ENCODE peak calls at places on chromosomes 6 and 20, in six cellular contexts. K is CD4-positive, CD25-positive, alpha-beta regulatory T cell; W is OCI-LY7; H is tibial nerve; F is astrocyte; M is stomach. R is an unnamed sample.

GRCh38 chr6:13764996-13765395 is 49.4 kb downstream of the MCUR1 start:
- DNase-seq in K (no peak), W (no peak), H (no peak), F (no peak), M (no peak), R (no peak)

GRCh38 chr6:18692920-18693319 is 305.8 kb downstream of the RNF144B start:
- DNase-seq in K (no peak), W (no peak), H (no peak), F (no peak), M (no peak), R (no peak)

GRCh38 chr6:68313911-68314310 is 321.2 kb upstream of the ADGRB3 start:
- DNase-seq in K (no peak), W (no peak), H (no peak), F (peak; percentile 2), M (no peak), R (no peak)

GRCh38 chr6:41150671-41151070 is 3.5 kb downstream of the TREML1 start:
- DNase-seq in K (no peak), W (no peak), H (no peak), F (no peak), M (no peak), R (no peak)

GRCh38 chr6:5580736-5581568 is 319.6 kb downstream of the FARS2 start:
- DNase-seq in K (no peak), W (peak; percentile 12), H (no peak), F (no peak), M (no peak), R (no peak)

GRCh38 chr20:52305843-52306242 is 114.3 kb upstream of the ZFP64 start:
- DNase-seq in K (no peak), W (no peak), H (no peak), F (no peak), M (no peak), R (no peak)

GRCh38 chr6:107812370-107812769 is 11.7 kb downstream of the SCML4 start:
- DNase-seq in K (no peak), W (no peak), H (no peak), F (no peak), M (no peak), R (no peak)

GRCh38 chr6:140908505-140908904 is 1224.2 kb upstream of the GJE1 start:
- DNase-seq in K (no peak), W (no peak), H (no peak), F (no peak), M (no peak), R (no peak)

GRCh38 chr20:1326031-1326930 is 2.7 kb downstream of the SDCBP2 start:
- DNase-seq in K (no peak), W (no peak), H (no peak), F (no peak), M (no peak), R (no peak)

GRCh38 chr20:13148961-13149360 is 72.1 kb upstream of the ISM1 start:
- DNase-seq in K (no peak), W (no peak), H (no peak), F (no peak), M (no peak), R (no peak)

GRCh38 chr20:57266251-57267157 is at the start of gene BMP7:
- DNase-seq in K (no peak), W (peak; percentile 72), H (peak; percentile 17), F (no peak), M (no peak), R (no peak)

DNA sequence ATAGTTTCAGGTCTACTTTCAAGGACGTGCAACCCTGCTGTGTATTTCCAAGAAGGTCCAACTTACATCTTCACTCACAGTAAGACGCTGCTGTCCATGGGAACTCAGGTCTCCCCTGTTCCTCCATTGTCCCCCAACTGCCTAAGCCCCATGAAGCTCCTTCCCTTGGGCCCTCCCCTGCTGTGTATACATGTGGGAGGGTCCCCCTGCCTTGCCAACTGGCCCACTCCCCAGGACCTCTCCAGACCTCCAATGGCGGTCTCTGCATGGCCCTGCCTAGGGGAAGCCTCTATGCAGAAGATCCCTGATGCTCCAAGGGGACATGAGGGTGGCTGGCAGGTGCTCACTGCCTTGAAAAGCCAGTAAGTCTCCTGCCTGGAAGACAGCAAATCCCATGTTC is 186.7 kb upstream of the CST7 start:
- DNase-seq in K (no peak), W (no peak), H (no peak), F (no peak), M (peak; percentile 1), R (no peak)
- H3K27ac ChIP-seq in K (no peak overlapping the region), W (no peak overlapping the region), H (no peak overlapping the region), F (no peak overlapping the region), M (no peak overlapping the region), R (no peak overlapping the region)

DNA sequence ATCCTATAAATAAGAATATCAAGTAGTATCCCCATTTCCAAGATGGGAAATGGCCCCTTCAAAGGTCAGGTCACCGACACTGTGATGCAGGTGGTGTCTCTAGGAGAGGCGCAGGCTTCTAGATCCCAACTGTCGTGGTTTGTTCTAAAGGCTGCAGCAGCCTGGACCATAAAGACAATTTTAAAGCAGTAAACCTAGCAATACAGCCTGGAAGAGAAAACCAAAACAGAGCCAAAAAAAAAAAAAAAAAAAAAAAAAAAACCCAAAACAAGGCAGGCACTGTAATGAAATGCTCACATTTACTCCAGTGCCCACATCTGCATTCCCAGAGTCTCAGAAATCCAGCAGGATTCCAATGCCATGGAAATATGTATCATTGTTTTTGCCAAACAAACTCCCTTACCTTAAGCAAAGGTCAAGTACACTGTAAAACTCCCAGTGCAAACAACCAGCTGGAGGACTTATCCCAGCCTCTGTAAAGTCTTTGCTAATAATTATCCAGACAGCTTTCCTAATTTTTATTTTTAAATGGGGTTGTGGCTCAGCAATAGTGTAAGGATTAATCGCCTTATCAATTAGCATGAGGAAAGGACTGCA is 98.2 kb downstream of the PSMG4 start:
- DNase-seq in K (no peak), W (no peak), H (no peak), F (no peak), M (no peak), R (no peak)
- H3K4me3 ChIP-seq in K (peak overlapping the region; percentile 74), W (peak overlapping the region; percentile 66), H (peak overlapping the region; percentile 48), F (no peak overlapping the region), M (peak overlapping the region; percentile 42), R (peak overlapping the region; percentile 72)

DNA sequence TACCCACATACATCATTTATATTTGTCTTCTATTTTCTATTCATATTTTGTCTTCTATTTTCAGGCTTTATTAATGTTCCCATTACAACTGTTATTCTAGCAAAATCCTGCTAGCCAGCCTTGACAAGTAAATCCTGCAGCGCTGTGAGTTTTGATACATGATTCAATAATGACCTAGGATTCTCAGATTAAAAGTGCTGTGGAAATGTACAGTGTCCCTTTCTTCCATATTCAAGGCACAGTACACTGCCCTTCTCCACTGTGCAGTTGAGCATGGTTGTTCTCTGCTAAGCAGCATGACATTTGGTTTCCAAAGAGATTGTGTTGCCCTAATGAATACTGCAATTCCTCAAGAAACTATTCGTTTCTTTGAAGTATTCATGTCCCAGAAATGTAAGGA is 5.8 kb upstream of the HEY2 start:
- DNase-seq in K (no peak), W (no peak), H (no peak), F (no peak), M (no peak), R (no peak)
- H3K27ac ChIP-seq in K (no peak overlapping the region), W (no peak overlapping the region), H (no peak overlapping the region), F (no peak overlapping the region), M (no peak overlapping the region), R (peak overlapping the region; percentile 98)

DNA sequence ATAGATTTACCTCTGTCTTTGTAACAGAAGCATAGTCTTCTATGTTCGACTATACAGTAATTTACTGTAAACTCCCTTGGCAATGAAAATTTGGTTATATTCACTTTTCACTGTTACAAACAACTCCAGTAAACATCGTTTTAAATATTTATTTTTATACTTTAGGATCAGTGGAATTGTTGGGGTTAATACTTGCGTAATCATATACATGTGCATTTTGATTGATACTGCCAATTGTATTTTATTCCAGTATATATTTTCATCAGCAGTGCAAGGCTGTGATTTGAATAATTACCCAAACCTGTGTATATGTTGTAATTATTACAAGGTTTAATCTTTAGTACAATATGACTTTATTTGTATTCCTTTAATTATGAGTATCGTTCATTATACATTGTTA is 255.7 kb downstream of the ARID1B start:
- DNase-seq in K (no peak), W (no peak), H (no peak), F (no peak), M (no peak), R (no peak)
- H3K4me3 ChIP-seq in K (peak overlapping the region; percentile 89), W (peak overlapping the region; percentile 61), H (peak overlapping the region; percentile 48), F (peak overlapping the region; percentile 51), M (peak overlapping the region; percentile 42), R (peak overlapping the region; percentile 61)

GRCh38 chr20:50335105-50335504 is 144.5 kb downstream of the CEBPB start:
- DNase-seq in K (no peak), W (peak; percentile 22), H (no peak), F (peak; percentile 42), M (no peak), R (no peak)

GRCh38 chr20:50333856-50334255 is 143.2 kb downstream of the CEBPB start:
- DNase-seq in K (no peak), W (no peak), H (no peak), F (peak; percentile 94), M (no peak), R (no peak)

GRCh38 chr20:50332491-50332980 is 141.9 kb downstream of the CEBPB start:
- DNase-seq in K (no peak), W (no peak), H (no peak), F (no peak), M (no peak), R (no peak)

GRCh38 chr20:50331469-50332251 is 141.0 kb downstream of the CEBPB start:
- DNase-seq in K (no peak), W (no peak), H (no peak), F (no peak), M (peak; percentile 77), R (no peak)

DNA sequence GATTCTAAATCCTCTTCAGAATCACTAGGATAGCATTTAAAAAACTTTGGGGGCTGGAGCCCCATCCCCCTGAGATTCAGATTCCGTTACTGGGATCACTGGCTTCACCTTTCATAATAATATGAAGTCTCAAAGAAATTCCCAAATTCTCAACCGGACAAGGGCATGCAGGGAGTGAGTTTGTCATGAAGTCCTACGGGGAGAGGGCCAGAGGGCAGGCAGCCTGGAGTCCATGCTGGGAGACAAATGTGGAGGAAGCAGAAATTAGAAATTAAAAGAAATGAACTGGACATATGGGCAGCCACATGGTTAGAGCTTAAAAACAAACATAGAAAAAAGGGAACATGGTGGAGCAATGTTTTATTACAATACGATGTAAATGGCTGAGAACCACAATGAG is 142.5 kb downstream of the CEBPB start:
- DNase-seq in K (no peak), W (no peak), H (no peak), F (no peak), M (no peak), R (no peak)
- H3K27ac ChIP-seq in K (no peak overlapping the region), W (no peak overlapping the region), H (peak overlapping the region; percentile 79), F (no peak overlapping the region), M (no peak overlapping the region), R (no peak overlapping the region)

GRCh38 chr6:53752856-53753255 is 41.9 kb upstream of the LRRC1 start:
- DNase-seq in K (no peak), W (no peak), H (no peak), F (peak; percentile 84), M (no peak), R (no peak)
- H3K4me3 ChIP-seq in K (no peak overlapping the region), W (no peak overlapping the region), H (no peak overlapping the region), F (no peak overlapping the region), M (no peak overlapping the region), R (no peak overlapping the region)

DNA sequence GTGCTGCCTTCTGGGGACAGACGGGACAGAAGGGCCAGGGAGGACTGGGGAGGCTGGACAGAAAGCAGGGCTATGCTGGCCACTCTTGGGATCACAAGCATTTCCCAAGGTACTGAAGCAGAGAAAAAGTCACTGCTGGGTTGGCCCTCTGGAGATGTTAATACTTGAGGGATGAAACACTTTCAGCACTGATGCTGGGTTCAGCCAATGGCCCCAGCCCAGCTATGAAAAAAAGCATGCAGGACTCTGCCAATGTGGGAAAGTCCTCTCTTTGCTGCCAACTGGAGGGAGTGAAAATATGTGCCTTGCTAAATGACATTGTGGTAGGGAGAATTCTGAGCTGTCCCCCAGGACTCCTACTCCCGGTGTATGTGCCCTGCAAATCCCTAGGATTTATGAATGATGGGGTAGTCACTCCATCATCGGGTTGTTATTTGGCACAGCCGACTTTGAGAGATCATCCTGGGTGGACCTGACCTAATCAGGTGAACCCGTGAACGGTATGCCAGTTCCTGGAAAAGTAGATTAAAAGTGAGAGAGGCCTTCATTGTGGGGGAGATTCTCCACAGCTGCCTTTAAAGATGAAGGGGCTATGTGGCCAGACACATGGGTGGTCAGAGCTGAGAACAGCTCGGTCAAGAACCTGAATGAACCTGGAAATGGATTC is 119.9 kb upstream of the TRAF3IP2 start:
- DNase-seq in K (no peak), W (no peak), H (no peak), F (no peak), M (no peak), R (no peak)
- H3K27ac ChIP-seq in K (peak overlapping the region; percentile 63), W (no peak overlapping the region), H (peak overlapping the region; percentile 39), F (no peak overlapping the region), M (no peak overlapping the region), R (no peak overlapping the region)

R was measured in thoracic aorta.